ENCODE peak calls at places on chromosome 12, in six cellular contexts. Z, W, I, R, K and C are unnamed samples.

GRCh38 chr12:121503395-121503794 is 77.4 kb downstream of the KDM2B start:
- DNase-seq in Z (no peak), W (no peak), I (no peak), R (no peak), K (no peak), C (no peak)

GRCh38 chr12:85016423-85016822 is 19.7 kb downstream of the TSPAN19 start:
- DNase-seq in Z (no peak), W (peak), I (peak), R (peak), K (no peak), C (peak)

GRCh38 chr12:50157259-50157658 is 9.9 kb downstream of the CERS5 start:
- DNase-seq in Z (no peak), W (no peak), I (peak), R (peak), K (no peak), C (no peak)

GRCh38 chr12:52007158-52007921 is 594 bp downstream of the TAMALIN start:
- DNase-seq in Z (peak), W (no peak), I (no peak), R (peak), K (no peak), C (no peak)

GRCh38 chr12:52319097-52319496 is 2.1 kb downstream of the KRT83 start:
- DNase-seq in Z (peak), W (no peak), I (no peak), R (peak), K (no peak), C (no peak)

GRCh38 chr12:27198036-27198435 is 46.0 kb upstream of the STK38L start:
- DNase-seq in Z (no peak), W (peak), I (peak), R (no peak), K (no peak), C (no peak)

GRCh38 chr12:121438905-121439304 is 39.0 kb downstream of the RNF34 start:
- DNase-seq in Z (no peak), W (no peak), I (no peak), R (no peak), K (no peak), C (no peak)

GRCh38 chr12:11576104-11576503 is 73.4 kb upstream of the ETV6 start:
- DNase-seq in Z (no peak), W (peak), I (peak), R (peak), K (no peak), C (no peak)

GRCh38 chr12:26919216-26919555 is 18.6 kb downstream of the INTS13 start:
- DNase-seq in Z (no peak), W (no peak), I (no peak), R (no peak), K (no peak), C (no peak)

GRCh38 chr12:3491938-3492867 is 1.2 kb downstream of the PRMT8 start:
- DNase-seq in Z (peak), W (peak), I (peak), R (peak), K (peak), C (no peak)

GRCh38 chr12:2692156-2692555 is 102.6 kb upstream of the FKBP4 start:
- DNase-seq in Z (no peak), W (no peak), I (no peak), R (no peak), K (peak), C (no peak)

GRCh38 chr12:94614288-94614721 is 36.1 kb downstream of the TMCC3 start:
- DNase-seq in Z (peak), W (no peak), I (peak), R (no peak), K (no peak), C (no peak)

GRCh38 chr12:65926119-65927004 is 102.1 kb downstream of the HMGA2 start:
- DNase-seq in Z (peak), W (no peak), I (no peak), R (no peak), K (no peak), C (no peak)

GRCh38 chr12:70535896-70536374 is 101.3 kb downstream of the PTPRB start:
- DNase-seq in Z (no peak), W (no peak), I (no peak), R (no peak), K (no peak), C (no peak)

GRCh38 chr12:123106640-123107359 is 44.1 kb downstream of the PITPNM2 start:
- DNase-seq in Z (peak), W (no peak), I (no peak), R (no peak), K (no peak), C (no peak)

GRCh38 chr12:67651380-67651695 is 2.8 kb downstream of the DYRK2 start:
- DNase-seq in Z (no peak), W (peak), I (peak), R (peak), K (no peak), C (no peak)

GRCh38 chr12:88775742-88776151 is 195.5 kb upstream of the KITLG start:
- DNase-seq in Z (no peak), W (no peak), I (no peak), R (no peak), K (no peak), C (no peak)

GRCh38 chr12:2498961-2499500 is 295.7 kb upstream of the FKBP4 start:
- DNase-seq in Z (peak), W (no peak), I (no peak), R (no peak), K (no peak), C (no peak)

GRCh38 chr12:117926391-117926899 is 42.3 kb downstream of the KSR2 start:
- DNase-seq in Z (peak), W (no peak), I (no peak), R (no peak), K (no peak), C (no peak)

GRCh38 chr12:92721668-92722067 is 18.9 kb downstream of the PLEKHG7 start:
- DNase-seq in Z (no peak), W (no peak), I (no peak), R (no peak), K (no peak), C (no peak)

GRCh38 chr12:16030729-16031128 is 119.6 kb downstream of the DERA start:
- DNase-seq in Z (no peak), W (no peak), I (no peak), R (peak), K (no peak), C (no peak)

GRCh38 chr12:18153826-18154225 is 63.8 kb upstream of the RERGL start:
- DNase-seq in Z (no peak), W (no peak), I (no peak), R (no peak), K (no peak), C (no peak)

GRCh38 chr12:87274594-87275245 is 754.5 kb downstream of the C12orf50 start:
- DNase-seq in Z (no peak), W (no peak), I (peak), R (peak), K (no peak), C (no peak)
- TF ChIP-seq CTCF in Z (peak), W (peak), I (peak), R (peak), K (peak), C (peak)

GRCh38 chr12:109888179-109889020 is 8.1 kb upstream of the GLTP start:
- DNase-seq in Z (no peak), W (peak), I (peak), R (peak), K (no peak), C (peak)
- TF ChIP-seq CTCF in Z (no peak), W (no peak), I (peak), R (peak), K (no peak), C (no peak)

GRCh38 chr12:71663561-71664410 is at the start of the genes THAP2 and ZFC3H1:
- DNase-seq in Z (peak), W (peak), I (peak), R (peak), K (peak), C (peak)
- TF ChIP-seq CTCF in Z (peak), W (peak), I (peak), R (peak), K (no peak), C (peak)

GRCh38 chr12:118986043-118986442 is 4.7 kb downstream of the SRRM4 start:
- DNase-seq in Z (peak), W (no peak), I (no peak), R (no peak), K (no peak), C (no peak)
- TF ChIP-seq CTCF in Z (peak), W (no peak), I (no peak), R (no peak), K (no peak), C (no peak)